ENCODE peak calls at places on chromosomes 1 and 21, in four cellular contexts. N, K, I and L are unnamed samples.
A peak's percentile ranks its signal among the peaks of the same experiment; 100 is the strongest.

GRCh38 chr1:36284061-36284460 is 22.1 kb upstream of the SH3D21 start:
- DNase-seq in I (no peak), N (no peak), K (no peak), L (no peak)

GRCh38 chr1:21852282-21853129 is 40.4 kb downstream of the LDLRAD2 start:
- DNase-seq in I (no peak), N (no peak), K (no peak), L (no peak)

GRCh38 chr1:2979191-2980072 is 41.8 kb upstream of the ACTRT2 start:
- DNase-seq in K (no peak), I (no peak), N (peak; percentile 5), L (peak; percentile 29)

GRCh38 chr1:110674337-110675059 is at the start of gene KCNA3:
- DNase-seq in K (no peak), N (peak; percentile 74), I (no peak), L (peak; percentile 80)

GRCh38 chr1:117321680-117322609 is 45.3 kb upstream of the MAN1A2 start:
- DNase-seq in N (no peak), K (no peak), I (no peak), L (no peak)

GRCh38 chr1:205729945-205730610 is 19.9 kb downstream of the NUCKS1 start:
- DNase-seq in K (no peak), I (no peak), N (no peak), L (no peak)

GRCh38 chr1:21510885-21511578 is 1.8 kb downstream of the ALPL start:
- DNase-seq in N (no peak), K (no peak), I (no peak), L (no peak)

GRCh38 chr1:87329051-87329755 is 523 bp downstream of the LMO4 start:
- DNase-seq in K (no peak), I (peak; percentile 61), N (peak; percentile 63), L (peak; percentile 75)

GRCh38 chr1:223500560-223501425 is 107.6 kb downstream of the CCDC185 start:
- DNase-seq in N (peak; percentile 46), I (peak; percentile 64), K (peak; percentile 54), L (peak; percentile 85)

GRCh38 chr1:921011-921837 is 2.5 kb upstream of the SAMD11 start:
- DNase-seq in K (peak; percentile 77), I (no peak), N (peak; percentile 85), L (peak; percentile 89)

GRCh38 chr1:112317140-112317539 is 78.9 kb upstream of the CTTNBP2NL start:
- DNase-seq in K (no peak), I (no peak), N (no peak), L (no peak)

GRCh38 chr1:2231667-2232254 is 3.6 kb downstream of the SKI start:
- DNase-seq in K (peak; percentile 53), I (peak; percentile 84), N (peak; percentile 79), L (peak; percentile 79)

GRCh38 chr21:14012409-14012808 is 198.3 kb downstream of the LIPI start:
- DNase-seq in K (no peak), N (no peak), I (no peak), L (no peak)

GRCh38 chr1:206476058-206476457 is 5.8 kb downstream of the IKBKE start:
- DNase-seq in N (no peak), K (no peak), I (no peak), L (no peak)

GRCh38 chr1:55474168-55474786 is 259.1 kb upstream of the USP24 start:
- DNase-seq in K (no peak), I (no peak), N (no peak), L (no peak)

GRCh38 chr1:144101397-144102050 is 129.7 kb upstream of the FAM72C start:
- DNase-seq in N (peak; percentile 2), K (no peak), I (peak; percentile 74), L (no peak)

GRCh38 chr1:61844006-61844405 is 101.7 kb downstream of the PATJ start:
- DNase-seq in I (no peak), N (no peak), K (no peak), L (no peak)

GRCh38 chr1:180560868-180561600 is 2.3 kb downstream of the OVAAL start:
- DNase-seq in K (no peak), N (no peak), I (no peak), L (no peak)

GRCh38 chr1:153760440-153760839 is 14.8 kb upstream of the SLC27A3 start:
- DNase-seq in K (no peak), N (no peak), I (no peak), L (no peak)

GRCh38 chr21:37582613-37583012 is 216.0 kb downstream of the DYRK1A start:
- DNase-seq in I (no peak), K (peak; percentile 76), N (peak; percentile 11), L (no peak)

GRCh38 chr1:170685166-170685565 is 21.2 kb downstream of the PRRX1 start:
- DNase-seq in N (no peak), K (no peak), I (no peak), L (no peak)

GRCh38 chr1:184941094-184941733 is 33.1 kb downstream of the NIBAN1 start:
- DNase-seq in K (no peak), N (no peak), I (no peak), L (no peak)

GRCh38 chr1:173255214-173255813 is 48.2 kb upstream of the TNFSF4 start:
- DNase-seq in I (no peak), K (peak; percentile 35), N (no peak), L (no peak)

GRCh38 chr1:234608026-234608719 is 1.8 kb downstream of the IRF2BP2 start:
- DNase-seq in N (peak; percentile 84), K (peak; percentile 77), I (peak; percentile 91), L (peak; percentile 88)